ENCODE peak calls at places on chromosomes 11 and 22, in ten cellular contexts. H, S, Y, K, N, M, G, F, Z and O are unnamed samples.

GRCh38 chr11:65960824-65961266 is 689 bp upstream of the SART1 start:
- DNase-seq in H (no peak), S (no peak), Y (no peak), K (no peak), N (no peak), M (no peak), G (no peak), F (no peak), Z (no peak), O (no peak)

GRCh38 chr11:105588001-105588400 is 21.9 kb upstream of the GRIA4 start:
- DNase-seq in H (no peak), S (no peak), Y (no peak), K (no peak), N (no peak), M (no peak), G (no peak), F (no peak), Z (no peak), O (no peak)

GRCh38 chr11:25734592-25735211 is 597.2 kb upstream of the ANO3 start:
- DNase-seq in H (no peak), S (peak; percentile 8), Y (no peak), K (no peak), N (no peak), M (no peak), G (no peak), F (no peak), Z (no peak), O (no peak)

GRCh38 chr22:38982008-38982927 is at the start of gene APOBEC3B:
- DNase-seq in H (peak; percentile 87), S (peak; percentile 86), Y (peak; percentile 90), K (peak; percentile 92), N (peak; percentile 85), M (peak; percentile 90), G (peak; percentile 85), F (no peak), Z (peak; percentile 88), O (peak; percentile 94)

GRCh38 chr11:73143126-73143838 is 1.2 kb upstream of the FCHSD2 start:
- DNase-seq in H (no peak), S (peak; percentile 67), Y (peak; percentile 39), K (no peak), N (no peak), M (no peak), G (no peak), F (no peak), Z (no peak), O (no peak)

GRCh38 chr22:36282078-36282831 is 29.3 kb downstream of the APOL1 start:
- DNase-seq in H (no peak), S (no peak), Y (no peak), K (no peak), N (no peak), M (no peak), G (no peak), F (peak; percentile 81), Z (no peak), O (peak; percentile 65)

GRCh38 chr11:44407211-44407996 is 97.5 kb upstream of the ALX4 start:
- DNase-seq in H (no peak), S (no peak), Y (no peak), K (no peak), N (no peak), M (no peak), G (no peak), F (peak; percentile 6), Z (no peak), O (no peak)

GRCh38 chr11:64878223-64878493 is 263 bp downstream of the EHD1 start:
- DNase-seq in H (no peak), S (no peak), Y (no peak), K (no peak), N (no peak), M (no peak), G (no peak), F (no peak), Z (no peak), O (no peak)

GRCh38 chr11:126407101-126407521 is 51.6 kb downstream of the ST3GAL4 start:
- DNase-seq in H (no peak), S (no peak), Y (no peak), K (no peak), N (no peak), M (no peak), G (no peak), F (no peak), Z (no peak), O (no peak)

GRCh38 chr11:57513911-57514537 is 1.5 kb downstream of the SLC43A1 start:
- DNase-seq in H (peak; percentile 69), S (no peak), Y (peak; percentile 46), K (peak; percentile 53), N (no peak), M (no peak), G (no peak), F (peak; percentile 88), Z (peak; percentile 20), O (peak; percentile 81)

GRCh38 chr11:19377855-19378254 is 137.1 kb upstream of the E2F8 start:
- DNase-seq in H (no peak), S (no peak), Y (no peak), K (no peak), N (no peak), M (no peak), G (no peak), F (no peak), Z (no peak), O (no peak)
- H3K4me1 ChIP-seq in H (no peaks in the 10 kb centered on the region), S (no peaks in the 10 kb centered on the region), Y (no peaks in the 10 kb centered on the region), K (no peaks in the 10 kb centered on the region), N (peaks cover 21% of the 10 kb centered on the region), M (peaks cover 13% of the 10 kb centered on the region), G (no peaks in the 10 kb centered on the region), F (no peaks in the 10 kb centered on the region), Z (no peaks in the 10 kb centered on the region), O (no peaks in the 10 kb centered on the region)

GRCh38 chr11:128877726-128878125 is 10.6 kb upstream of the KCNJ1 start:
- DNase-seq in H (no peak), S (no peak), Y (no peak), K (no peak), N (no peak), M (no peak), G (no peak), F (no peak), Z (no peak), O (no peak)

GRCh38 chr11:128878455-128878854 is 11.4 kb upstream of the KCNJ1 start:
- DNase-seq in H (no peak), S (no peak), Y (no peak), K (no peak), N (no peak), M (no peak), G (no peak), F (no peak), Z (no peak), O (no peak)

GRCh38 chr11:128881221-128881620 is 9.9 kb upstream of the KCNJ5 start:
- DNase-seq in H (no peak), S (no peak), Y (no peak), K (no peak), N (no peak), M (no peak), G (no peak), F (no peak), Z (no peak), O (peak; percentile 10)

GRCh38 chr11:128882451-128882850 is 8.7 kb upstream of the KCNJ5 start:
- DNase-seq in H (no peak), S (no peak), Y (no peak), K (no peak), N (no peak), M (no peak), G (no peak), F (no peak), Z (no peak), O (no peak)

DNA sequence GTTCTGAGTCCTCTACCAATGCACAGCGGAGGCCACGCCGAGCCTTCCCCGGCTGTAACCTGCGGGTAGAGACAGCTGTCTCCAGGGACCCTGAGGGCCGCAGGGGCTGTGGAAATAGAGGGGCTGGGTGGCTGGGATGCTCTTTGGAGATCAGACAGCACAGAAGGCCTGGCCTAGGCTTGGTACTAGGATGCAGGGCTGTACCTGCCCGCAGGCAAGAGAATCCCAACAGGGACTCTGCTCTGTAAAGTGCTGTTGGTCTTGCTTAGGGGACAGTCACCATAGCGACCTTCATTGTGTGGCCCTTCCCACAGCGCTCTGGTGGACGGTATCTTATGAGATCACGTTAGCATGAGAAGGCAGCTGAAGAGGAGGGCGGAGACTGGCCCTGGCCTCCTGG is 11.3 kb upstream of the KCNJ5 start:
- DNase-seq in H (no peak), S (no peak), Y (no peak), K (no peak), N (no peak), M (no peak), G (no peak), F (peak; percentile 38), Z (no peak), O (peak; percentile 17)
- TF ChIP-seq EP300 in H (no peak), S (no peak), Y (no peak), K (no peak), N (no peak), M (no peak), G (no peak), F (no peak), Z (no peak), O (no peak)

GRCh38 chr11:12686246-12687060 is 12.2 kb downstream of the TEAD1 start:
- DNase-seq in H (no peak), S (no peak), Y (no peak), K (no peak), N (no peak), M (no peak), G (no peak), F (no peak), Z (no peak), O (no peak)

GRCh38 chr11:12687216-12687623 is 13.0 kb downstream of the TEAD1 start:
- DNase-seq in H (no peak), S (no peak), Y (no peak), K (no peak), N (no peak), M (no peak), G (no peak), F (no peak), Z (no peak), O (no peak)

GRCh38 chr11:12685229-12685628 is 11.0 kb downstream of the TEAD1 start:
- DNase-seq in H (no peak), S (no peak), Y (no peak), K (no peak), N (no peak), M (no peak), G (no peak), F (no peak), Z (no peak), O (no peak)

GRCh38 chr11:12689029-12689755 is 15.0 kb downstream of the TEAD1 start:
- DNase-seq in H (no peak), S (no peak), Y (no peak), K (no peak), N (no peak), M (no peak), G (no peak), F (no peak), Z (no peak), O (no peak)

GRCh38 chr11:12687740-12688139 is 13.5 kb downstream of the TEAD1 start:
- DNase-seq in H (no peak), S (no peak), Y (no peak), K (no peak), N (no peak), M (no peak), G (no peak), F (no peak), Z (no peak), O (no peak)
- H3K4me1 ChIP-seq in H (peaks cover 64% of the 10 kb centered on the region), S (peaks cover 91% of the 10 kb centered on the region), Y (peaks cover 24% of the 10 kb centered on the region), K (peaks cover 82% of the 10 kb centered on the region), N (peaks cover 97% of the 10 kb centered on the region), M (peaks cover 45% of the 10 kb centered on the region), G (no peaks in the 10 kb centered on the region), F (peaks cover 16% of the 10 kb centered on the region), Z (no peaks in the 10 kb centered on the region), O (peaks cover 87% of the 10 kb centered on the region)

DNA sequence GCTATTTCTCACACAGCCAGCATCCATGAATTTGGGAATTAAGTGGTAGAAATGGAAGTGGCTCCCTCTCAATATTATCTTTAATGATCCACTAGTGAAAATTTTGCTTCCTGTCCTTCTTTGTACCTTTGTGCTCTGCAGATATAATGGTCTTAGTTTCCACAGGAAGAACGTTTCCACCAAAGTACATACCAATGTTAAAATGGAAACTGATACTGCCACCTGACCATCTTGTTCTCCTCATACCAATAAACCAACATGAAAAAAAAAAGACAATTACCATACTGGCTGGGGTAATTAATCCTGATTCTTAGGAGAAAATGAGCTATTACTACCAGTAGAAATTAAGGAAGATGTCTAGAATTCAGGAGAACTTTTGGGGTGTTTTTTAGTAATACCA is 32.3 kb downstream of the C11orf65 start:
- DNase-seq in H (no peak), S (no peak), Y (no peak), K (no peak), N (no peak), M (no peak), G (no peak), F (no peak), Z (no peak), O (no peak)
- TF ChIP-seq EP300 in H (no peak), S (no peak), Y (no peak), K (no peak), N (no peak), M (no peak), G (no peak), F (no peak), Z (no peak), O (no peak)